ENCODE peak calls at places on chromosomes 12 and 14, in seven cellular contexts. E is AG10803; G is HCEC 1CT; X is central memory CD4-positive, alpha-beta T cell; M is NCI-H226; Y is progenitor cell of endocrine pancreas; Z is astrocyte of the spinal cord. B is an unnamed sample.

GRCh38 chr12:127238061-127238460 is 1028.9 kb upstream of the TMEM132C start:
- DNase-seq in E (peak), G (no peak), X (no peak), M (no peak), Y (no peak), Z (no peak), B (peak)

GRCh38 chr14:42869681-42870080 is 1263.0 kb downstream of the LRFN5 start:
- DNase-seq in E (no peak), G (peak), X (no peak), M (peak), Y (no peak), Z (peak), B (peak)

GRCh38 chr12:123388948-123389559 is 5.1 kb downstream of the KMT5A start:
- DNase-seq in E (no peak), G (no peak), X (no peak), M (no peak), Y (peak), Z (no peak), B (no peak)

GRCh38 chr14:71397371-71397770 is 490.1 kb downstream of the PCNX1 start:
- DNase-seq in E (peak), G (no peak), X (no peak), M (no peak), Y (no peak), Z (no peak), B (no peak)

GRCh38 chr12:27193854-27194544 is 50.1 kb upstream of the STK38L start:
- DNase-seq in E (peak), G (peak), X (no peak), M (peak), Y (no peak), Z (peak), B (peak)

GRCh38 chr14:64971890-64972785 is at the start of gene RAB15:
- DNase-seq in E (peak), G (peak), X (peak), M (no peak), Y (peak), Z (no peak), B (no peak)

GRCh38 chr14:94650806-94651805 is 38.9 kb downstream of the SERPINA3 start:
- DNase-seq in E (no peak), G (no peak), X (no peak), M (no peak), Y (no peak), Z (no peak), B (no peak)

GRCh38 chr14:68888025-68888850 is 90.9 kb downstream of the ACTN1 start:
- DNase-seq in E (no peak), G (no peak), X (no peak), M (peak), Y (no peak), Z (peak), B (peak)

GRCh38 chr12:109714141-109714912 is 702 bp downstream of the FAM222A start:
- DNase-seq in E (peak), G (peak), X (peak), M (peak), Y (peak), Z (peak), B (no peak)

GRCh38 chr14:33475623-33476022 is 475.3 kb downstream of the EGLN3 start:
- DNase-seq in E (peak), G (no peak), X (no peak), M (peak), Y (peak), Z (peak), B (peak)

GRCh38 chr12:120940799-120941198 is 36.6 kb upstream of the SPPL3 start:
- DNase-seq in E (peak), G (peak), X (no peak), M (no peak), Y (no peak), Z (no peak), B (peak)

GRCh38 chr12:49706351-49707126 is 666 bp downstream of the FMNL3 start:
- DNase-seq in E (peak), G (peak), X (no peak), M (no peak), Y (peak), Z (peak), B (peak)

B was measured in renal cortical epithelial cell.